ENCODE peak calls at places on chromosome 6, in nine cellular contexts. T is activated T-cell treated with anti-CD3 and anti-CD28 coated beads, Interleukin-2, amount 50 U/mL, for 48 hours; Z is AG20443; H is activated CD8-positive, alpha-beta T cell treated with anti-CD3 and anti-CD28 coated beads for 36 hours; B is breast epithelium; G is AG09309; Y is type B pancreatic cell; K is stimulated activated naive CD8-positive, alpha-beta T cell treated with anti-CD3 and anti-CD28 coated beads, Interleukin-15, Interleukin-2, amounts not matched to agents 100 U/mL and 50 U/mL, for 24 hours; A is activated gamma-delta T cell treated with anti-CD3 and anti-CD28 coated beads, Interleukin-2, amount 50 U/mL, for 16 hours. L is an unnamed sample.

GRCh38 chr6:124699038-124699437 is 263.2 kb upstream of the RNF217 start:
- DNase-seq in T (no peak), Z (no peak), H (no peak), B (no peak), G (no peak), Y (no peak), K (no peak), A (no peak), L (no peak)

GRCh38 chr6:138403324-138403800 is 661 bp upstream of the HEBP2 start:
- DNase-seq in T (no peak), Z (peak; percentile 69), H (peak; percentile 44), B (no peak), G (no peak), Y (no peak), K (peak; percentile 59), A (peak; percentile 4), L (peak; percentile 84)

GRCh38 chr6:166677941-166678340 is 50.9 kb upstream of the RPS6KA2 start:
- DNase-seq in T (no peak), Z (no peak), H (no peak), B (no peak), G (no peak), Y (no peak), K (no peak), A (no peak), L (no peak)

GRCh38 chr6:164344801-164345291 is 930.3 kb downstream of the QKI start:
- DNase-seq in T (no peak), Z (no peak), H (no peak), B (no peak), G (no peak), Y (no peak), K (no peak), A (no peak), L (no peak)

GRCh38 chr6:84906514-84906913 is 142.1 kb upstream of the TBX18 start:
- DNase-seq in T (no peak), Z (no peak), H (no peak), B (no peak), G (no peak), Y (no peak), K (no peak), A (no peak), L (no peak)

GRCh38 chr6:37632989-37633550 is 64.6 kb downstream of the MDGA1 start:
- DNase-seq in T (no peak), Z (no peak), H (no peak), B (no peak), G (no peak), Y (no peak), K (no peak), A (no peak), L (no peak)

GRCh38 chr6:127463056-127463455 is 3.9 kb upstream of the KIAA0408 start:
- DNase-seq in T (no peak), Z (no peak), H (no peak), B (no peak), G (no peak), Y (no peak), K (no peak), A (no peak), L (no peak)

GRCh38 chr6:11324453-11325023 is 92.1 kb upstream of the NEDD9 start:
- DNase-seq in T (peak; percentile 72), Z (no peak), H (peak; percentile 87), B (no peak), G (no peak), Y (no peak), K (peak; percentile 55), A (peak; percentile 37), L (no peak)

GRCh38 chr6:108492131-108492766 is 68.5 kb upstream of the FOXO3 start:
- DNase-seq in T (no peak), Z (peak; percentile 59), H (no peak), B (no peak), G (peak; percentile 24), Y (no peak), K (no peak), A (no peak), L (no peak)